ENCODE peak calls at places on chromosomes 11 and 22, in six cellular contexts. X, H, B, C, N and O are unnamed samples.

GRCh38 chr11:66069715-66070603 is at the start of gene PACS1:
- DNase-seq in N (no peak), X (no peak), B (peak), H (peak), C (peak), O (peak)

GRCh38 chr22:47062126-47062525 is 299.7 kb downstream of the TBC1D22A start:
- DNase-seq in C (no peak), H (no peak), X (no peak), N (no peak), B (no peak), O (peak)

GRCh38 chr11:86515297-86516094 is 140.8 kb downstream of the CCDC81 start:
- DNase-seq in X (no peak), C (no peak), H (no peak), N (peak), B (no peak), O (no peak)

GRCh38 chr11:62592989-62593421 is 1.7 kb upstream of the TUT1 start:
- DNase-seq in N (no peak), C (peak), B (no peak), H (no peak), X (no peak), O (no peak)

GRCh38 chr22:46972256-46972655 is 209.8 kb downstream of the TBC1D22A start:
- DNase-seq in C (no peak), N (no peak), H (no peak), B (no peak), X (no peak), O (no peak)

GRCh38 chr11:97544401-97544800 is 1154.6 kb downstream of the JRKL start:
- DNase-seq in H (no peak), B (no peak), X (no peak), N (no peak), C (no peak), O (no peak)

GRCh38 chr22:39087881-39088687 is 9.0 kb upstream of the APOBEC3H start:
- DNase-seq in B (no peak), X (peak), C (no peak), H (no peak), N (no peak), O (no peak)

GRCh38 chr11:20373568-20374209 is 10.2 kb downstream of the HTATIP2 start:
- DNase-seq in B (no peak), N (no peak), X (no peak), H (no peak), C (no peak), O (no peak)

GRCh38 chr22:50695421-50696250 is 23.0 kb downstream of the SHANK3 start:
- DNase-seq in B (no peak), N (no peak), X (no peak), H (no peak), C (peak), O (peak)

GRCh38 chr11:1529286-1529685 is 42.7 kb upstream of the MOB2 start:
- DNase-seq in B (no peak), H (no peak), C (no peak), N (no peak), X (no peak), O (no peak)

GRCh38 chr22:31520036-31520435 is 23.7 kb downstream of the SFI1 start:
- DNase-seq in H (no peak), X (no peak), C (no peak), B (peak), N (no peak), O (no peak)

GRCh38 chr22:37206118-37206840 is 6.0 kb downstream of the SSTR3 start:
- DNase-seq in B (no peak), H (no peak), X (no peak), N (no peak), C (peak), O (peak)

GRCh38 chr11:27861706-27862430 is 161.6 kb upstream of the BDNF start:
- DNase-seq in N (peak), H (no peak), B (no peak), X (no peak), C (no peak), O (no peak)

GRCh38 chr11:130260080-130260627 is 54.6 kb downstream of the ZBTB44 start:
- DNase-seq in X (no peak), N (no peak), C (no peak), H (no peak), B (no peak), O (no peak)

GRCh38 chr11:98455500-98456186 is 565.1 kb upstream of the CNTN5 start:
- DNase-seq in H (no peak), B (no peak), X (no peak), N (no peak), C (no peak), O (no peak)

GRCh38 chr11:116773203-116774112 is 671 bp upstream of the BUD13 start:
- DNase-seq in B (peak), H (no peak), C (no peak), X (no peak), N (no peak), O (no peak)

GRCh38 chr11:129721685-129722084 is 94.0 kb upstream of the TMEM45B start:
- DNase-seq in X (no peak), B (no peak), H (no peak), C (no peak), N (no peak), O (no peak)

GRCh38 chr11:76919467-76919866 is 58.7 kb downstream of the ACER3 start:
- DNase-seq in B (no peak), C (no peak), X (no peak), H (no peak), N (no peak), O (no peak)